ENCODE peak calls at places on chromosomes 12 and 14, in four cellular contexts. One of them, this sample, is unnamed.

GRCh38 chr12:94174576-94174975 is 26.2 kb downstream of the PLXNC1 start:
- DNase-seq in H7: no peak
- DNase-seq in T-cell: peak; percentile 27
- DNase-seq in lower leg skin: peak; percentile 38
- DNase-seq in this sample: no peak

GRCh38 chr12:48954781-48955501 is 2.3 kb downstream of the ARF3 start:
- DNase-seq in T-cell: no peak
- DNase-seq in H7: no peak
- DNase-seq in lower leg skin: no peak
- DNase-seq in this sample: no peak

GRCh38 chr14:104753528-104754212 is 723 bp downstream of the SIVA1 start:
- DNase-seq in T-cell: no peak
- DNase-seq in H7: no peak
- DNase-seq in lower leg skin: no peak
- DNase-seq in this sample: no peak

GRCh38 chr14:69606258-69606657 is 5.1 kb upstream of the SUSD6 start:
- DNase-seq in H7: no peak
- DNase-seq in lower leg skin: no peak
- DNase-seq in T-cell: no peak
- DNase-seq in this sample: peak; percentile 41

GRCh38 chr14:89502966-89503365 is 85.9 kb upstream of the FOXN3 start:
- DNase-seq in H7: no peak
- DNase-seq in T-cell: no peak
- DNase-seq in lower leg skin: no peak
- DNase-seq in this sample: no peak

GRCh38 chr14:24311837-24312615 is 724 bp downstream of the LTB4R start:
- DNase-seq in H7: no peak
- DNase-seq in T-cell: no peak
- DNase-seq in lower leg skin: no peak
- DNase-seq in this sample: no peak

GRCh38 chr12:67649165-67650126 is 901 bp downstream of the DYRK2 start:
- DNase-seq in lower leg skin: peak; percentile 27
- DNase-seq in H7: peak; percentile 82
- DNase-seq in T-cell: no peak
- DNase-seq in this sample: peak; percentile 29

GRCh38 chr14:42884100-42884499 is 1277.4 kb downstream of the LRFN5 start:
- DNase-seq in lower leg skin: no peak
- DNase-seq in H7: no peak
- DNase-seq in T-cell: no peak
- DNase-seq in this sample: peak; percentile 49

GRCh38 chr14:50020184-50020583 is 96.2 kb downstream of the VCPKMT start:
- DNase-seq in T-cell: no peak
- DNase-seq in H7: no peak
- DNase-seq in lower leg skin: no peak
- DNase-seq in this sample: no peak

GRCh38 chr12:90979936-90980335 is 24.8 kb downstream of the EPYC start:
- DNase-seq in lower leg skin: no peak
- DNase-seq in T-cell: no peak
- DNase-seq in H7: no peak
- DNase-seq in this sample: no peak

GRCh38 chr12:90958995-90959394 is 4.0 kb upstream of the CCER1 start:
- DNase-seq in H7: no peak
- DNase-seq in T-cell: no peak
- DNase-seq in lower leg skin: no peak
- DNase-seq in this sample: no peak

GRCh38 chr14:96399405-96399804 is 7.5 kb downstream of the AK7 start:
- DNase-seq in T-cell: no peak
- DNase-seq in lower leg skin: no peak
- DNase-seq in H7: no peak
- DNase-seq in this sample: no peak

GRCh38 chr14:70721542-70721941 is 79.8 kb downstream of the TTC9 start:
- DNase-seq in lower leg skin: no peak
- DNase-seq in T-cell: no peak
- DNase-seq in H7: no peak
- DNase-seq in this sample: peak; percentile 33

GRCh38 chr12:132094269-132094891 is 49.7 kb downstream of the DDX51 start:
- DNase-seq in T-cell: no peak
- DNase-seq in H7: peak; percentile 40
- DNase-seq in lower leg skin: no peak
- DNase-seq in this sample: no peak

GRCh38 chr14:75249251-75249957 is 29.2 kb upstream of the FOS start:
- DNase-seq in T-cell: peak; percentile 85
- DNase-seq in lower leg skin: no peak
- DNase-seq in H7: peak; percentile 44
- DNase-seq in this sample: no peak

GRCh38 chr12:45615268-45615667 is 114.2 kb upstream of the ARID2 start:
- DNase-seq in H7: no peak
- DNase-seq in T-cell: no peak
- DNase-seq in lower leg skin: no peak
- DNase-seq in this sample: no peak

GRCh38 chr12:98227162-98227561 is 288.2 kb upstream of the TMPO start:
- DNase-seq in lower leg skin: no peak
- DNase-seq in T-cell: no peak
- DNase-seq in H7: peak; percentile 12
- DNase-seq in this sample: peak; percentile 41

GRCh38 chr12:15700595-15700994 is 88.6 kb downstream of the EPS8 start:
- DNase-seq in H7: no peak
- DNase-seq in T-cell: no peak
- DNase-seq in lower leg skin: no peak
- DNase-seq in this sample: no peak

GRCh38 chr12:122368361-122369073 is 54.0 kb downstream of the CLIP1 start:
- DNase-seq in T-cell: no peak
- DNase-seq in lower leg skin: no peak
- DNase-seq in H7: no peak
- DNase-seq in this sample: peak; percentile 58

GRCh38 chr12:108337235-108338223 is 1.6 kb downstream of the CMKLR1 start:
- DNase-seq in H7: peak; percentile 79
- DNase-seq in lower leg skin: no peak
- DNase-seq in T-cell: no peak
- DNase-seq in this sample: peak; percentile 85

GRCh38 chr14:32572867-32573149 is 243.7 kb downstream of the AKAP6 start:
- DNase-seq in lower leg skin: no peak
- DNase-seq in H7: no peak
- DNase-seq in T-cell: no peak
- DNase-seq in this sample: no peak

GRCh38 chr12:79251356-79251755 is 386.8 kb downstream of the SYT1 start:
- DNase-seq in lower leg skin: no peak
- DNase-seq in H7: no peak
- DNase-seq in T-cell: no peak
- DNase-seq in this sample: no peak

GRCh38 chr14:99590746-99591555 is 13.1 kb downstream of the CCDC85C start:
- DNase-seq in T-cell: no peak
- DNase-seq in lower leg skin: no peak
- DNase-seq in H7: peak; percentile 60
- DNase-seq in this sample: no peak

GRCh38 chr12:130322263-130322662 is 15.4 kb upstream of the PIWIL1 start:
- DNase-seq in lower leg skin: no peak
- DNase-seq in T-cell: no peak
- DNase-seq in H7: no peak
- DNase-seq in this sample: no peak

This sample was measured in mesendoderm.